ENCODE peak calls at places on chromosome 11, in seven cellular contexts. E is AG09319; W is T-helper 2 cell; O is activated CD4-positive, alpha-beta T cell treated with anti-CD3 and anti-CD28 coated beads, Interleukin-2, amount 10 ng/mL, durations not matched to agents 7 days and 5 days; F is activated naive CD8-positive, alpha-beta T cell treated with anti-CD3 and anti-CD28 coated beads, Interleukin-2, amount 50 U/mL, for 24 hours; G is B cell; M is dorsolateral prefrontal cortex. A is an unnamed sample.

GRCh38 chr11:87097582-87097981 is 59.8 kb downstream of the TMEM135 start:
- DNase-seq in G (peak), E (no peak), O (peak), M (no peak), F (peak), W (no peak), A (peak)

GRCh38 chr11:32829680-32830412 is at the start of gene PRRG4:
- DNase-seq in G (no peak), F (peak), M (peak), W (no peak), O (peak), E (no peak), A (peak)

GRCh38 chr11:67584881-67585873 is 1.6 kb downstream of the GSTP1 start:
- DNase-seq in F (no peak), O (no peak), E (no peak), W (no peak), G (no peak), M (no peak), A (no peak)

GRCh38 chr11:95371147-95371546 is 140.1 kb upstream of the SESN3 start:
- DNase-seq in W (no peak), F (no peak), O (no peak), E (no peak), G (no peak), M (no peak), A (no peak)

GRCh38 chr11:83007477-83007876 is 64.2 kb downstream of the RAB30 start:
- DNase-seq in W (no peak), E (no peak), G (no peak), O (no peak), F (no peak), M (no peak), A (no peak)

GRCh38 chr11:15577519-15577918 is 462.8 kb downstream of the INSC start:
- DNase-seq in M (no peak), W (no peak), E (no peak), O (no peak), F (no peak), G (no peak), A (no peak)

GRCh38 chr11:47437746-47438418 is 11.1 kb downstream of the RAPSN start:
- DNase-seq in W (no peak), M (peak), F (no peak), E (no peak), O (no peak), G (no peak), A (no peak)

GRCh38 chr11:108549319-108549885 is 44.2 kb downstream of the EXPH5 start:
- DNase-seq in E (no peak), W (no peak), F (no peak), M (no peak), O (no peak), G (no peak), A (no peak)

GRCh38 chr11:45752136-45752535 is 52.8 kb upstream of the SLC35C1 start:
- DNase-seq in M (no peak), O (no peak), G (no peak), W (no peak), F (no peak), E (no peak), A (no peak)

GRCh38 chr11:113339909-113340569 is 25.7 kb downstream of the TTC12 start:
- DNase-seq in M (no peak), E (no peak), O (no peak), F (no peak), W (no peak), G (no peak), A (no peak)

GRCh38 chr11:2802389-2803185 is 83.0 kb downstream of the CDKN1C start:
- DNase-seq in F (no peak), W (peak), G (peak), M (no peak), E (no peak), O (no peak), A (no peak)

GRCh38 chr11:104830080-104830479 is 68.2 kb downstream of the CASP12 start:
- DNase-seq in M (no peak), W (no peak), E (peak), O (no peak), G (no peak), F (no peak), A (no peak)

GRCh38 chr11:20162824-20163777 is 2.8 kb upstream of the DBX1 start:
- DNase-seq in E (no peak), F (peak), W (no peak), G (no peak), O (no peak), M (no peak), A (peak)

GRCh38 chr11:33687733-33688479 is 12.7 kb downstream of the C11orf91 start:
- DNase-seq in E (no peak), M (peak), O (peak), W (no peak), G (no peak), F (peak), A (peak)

GRCh38 chr11:103800406-103801114 is 235.9 kb upstream of the DDI1 start:
- DNase-seq in W (no peak), F (no peak), M (no peak), O (no peak), G (no peak), E (no peak), A (no peak)